ENCODE peak calls at places on chromosomes 5 and 9, in six cellular contexts. One of them, this sample, is unnamed.
A peak's percentile ranks its signal among the peaks of the same experiment; 100 is the strongest.

GRCh38 chr9:34171753-34172535 is 6.9 kb upstream of the UBAP1 start:
- DNase-seq in mucosa of descending colon: no peak
- DNase-seq in body of pancreas: no peak
- DNase-seq in kidney epithelial cell: no peak
- DNase-seq in fibroblast of mammary gland: no peak
- DNase-seq in A673: no peak
- DNase-seq in this sample: no peak

GRCh38 chr9:19976226-19976625 is 187.4 kb upstream of the SLC24A2 start:
- DNase-seq in mucosa of descending colon: no peak
- DNase-seq in body of pancreas: no peak
- DNase-seq in A673: no peak
- DNase-seq in kidney epithelial cell: no peak
- DNase-seq in fibroblast of mammary gland: no peak
- DNase-seq in this sample: no peak

GRCh38 chr5:8756498-8757084 is 789.3 kb downstream of the SEMA5A start:
- DNase-seq in A673: no peak
- DNase-seq in kidney epithelial cell: peak; percentile 18
- DNase-seq in mucosa of descending colon: no peak
- DNase-seq in body of pancreas: no peak
- DNase-seq in fibroblast of mammary gland: peak; percentile 67
- DNase-seq in this sample: no peak

GRCh38 chr5:124596595-124597388 is 149.6 kb downstream of the ZNF608 start:
- DNase-seq in mucosa of descending colon: no peak
- DNase-seq in fibroblast of mammary gland: peak; percentile 93
- DNase-seq in A673: no peak
- DNase-seq in body of pancreas: peak; percentile 54
- DNase-seq in kidney epithelial cell: peak; percentile 96
- DNase-seq in this sample: no peak

GRCh38 chr9:122374885-122375420 is 4.1 kb downstream of the PTGS1 start:
- DNase-seq in fibroblast of mammary gland: peak; percentile 74
- DNase-seq in kidney epithelial cell: no peak
- DNase-seq in body of pancreas: peak; percentile 56
- DNase-seq in mucosa of descending colon: peak; percentile 81
- DNase-seq in A673: no peak
- DNase-seq in this sample: no peak

GRCh38 chr5:180402716-180403115 is 49.6 kb upstream of the GFPT2 start:
- DNase-seq in body of pancreas: no peak
- DNase-seq in kidney epithelial cell: no peak
- DNase-seq in A673: no peak
- DNase-seq in mucosa of descending colon: no peak
- DNase-seq in fibroblast of mammary gland: no peak
- DNase-seq in this sample: no peak

GRCh38 chr5:146079695-146080361 is 25.5 kb downstream of the PLAC8L1 start:
- DNase-seq in body of pancreas: no peak
- DNase-seq in mucosa of descending colon: no peak
- DNase-seq in fibroblast of mammary gland: peak; percentile 34
- DNase-seq in kidney epithelial cell: no peak
- DNase-seq in A673: no peak
- DNase-seq in this sample: no peak

GRCh38 chr9:134620751-134621557 is 20.6 kb upstream of the COL5A1 start:
- DNase-seq in mucosa of descending colon: no peak
- DNase-seq in kidney epithelial cell: no peak
- DNase-seq in A673: no peak
- DNase-seq in fibroblast of mammary gland: no peak
- DNase-seq in body of pancreas: no peak
- DNase-seq in this sample: peak; percentile 0

GRCh38 chr9:14326264-14326826 is 12.4 kb upstream of the NFIB start:
- DNase-seq in body of pancreas: no peak
- DNase-seq in fibroblast of mammary gland: peak; percentile 74
- DNase-seq in mucosa of descending colon: no peak
- DNase-seq in A673: no peak
- DNase-seq in kidney epithelial cell: no peak
- DNase-seq in this sample: no peak

GRCh38 chr9:134243778-134244467 is 79.6 kb upstream of the RNU6ATAC start:
- DNase-seq in mucosa of descending colon: no peak
- DNase-seq in kidney epithelial cell: no peak
- DNase-seq in fibroblast of mammary gland: peak; percentile 14
- DNase-seq in A673: no peak
- DNase-seq in body of pancreas: no peak
- DNase-seq in this sample: no peak

GRCh38 chr5:132026516-132027008 is 15.1 kb upstream of the ACSL6 start:
- DNase-seq in fibroblast of mammary gland: no peak
- DNase-seq in body of pancreas: no peak
- DNase-seq in A673: no peak
- DNase-seq in kidney epithelial cell: no peak
- DNase-seq in mucosa of descending colon: no peak
- DNase-seq in this sample: peak; percentile 53

GRCh38 chr9:7119612-7120011 is 361.8 kb downstream of the KDM4C start:
- DNase-seq in mucosa of descending colon: no peak
- DNase-seq in body of pancreas: no peak
- DNase-seq in fibroblast of mammary gland: no peak
- DNase-seq in A673: no peak
- DNase-seq in kidney epithelial cell: no peak
- DNase-seq in this sample: no peak

GRCh38 chr5:172830275-172830799 is 3.7 kb upstream of the ERGIC1 start:
- DNase-seq in mucosa of descending colon: no peak
- DNase-seq in fibroblast of mammary gland: no peak
- DNase-seq in A673: no peak
- DNase-seq in body of pancreas: no peak
- DNase-seq in kidney epithelial cell: no peak
- DNase-seq in this sample: no peak

GRCh38 chr9:107732781-107733529 is 243.4 kb upstream of the KLF4 start:
- DNase-seq in fibroblast of mammary gland: peak; percentile 86
- DNase-seq in A673: no peak
- DNase-seq in mucosa of descending colon: no peak
- DNase-seq in kidney epithelial cell: peak; percentile 26
- DNase-seq in body of pancreas: peak; percentile 59
- DNase-seq in this sample: no peak

GRCh38 chr5:175573493-175574269 is 84.2 kb upstream of the HRH2 start:
- DNase-seq in fibroblast of mammary gland: no peak
- DNase-seq in mucosa of descending colon: no peak
- DNase-seq in A673: no peak
- DNase-seq in body of pancreas: no peak
- DNase-seq in kidney epithelial cell: no peak
- DNase-seq in this sample: no peak

GRCh38 chr5:62536232-62536631 is 42.4 kb upstream of the LRRC70 start:
- DNase-seq in mucosa of descending colon: no peak
- DNase-seq in kidney epithelial cell: no peak
- DNase-seq in A673: no peak
- DNase-seq in body of pancreas: no peak
- DNase-seq in fibroblast of mammary gland: no peak
- DNase-seq in this sample: no peak

GRCh38 chr9:111900081-111900805 is 3.6 kb downstream of the UGCG start:
- DNase-seq in mucosa of descending colon: no peak
- DNase-seq in body of pancreas: no peak
- DNase-seq in A673: no peak
- DNase-seq in kidney epithelial cell: no peak
- DNase-seq in fibroblast of mammary gland: no peak
- DNase-seq in this sample: no peak

GRCh38 chr5:1161108-1161831 is 40.1 kb upstream of the SLC6A19 start:
- DNase-seq in body of pancreas: peak; percentile 74
- DNase-seq in A673: no peak
- DNase-seq in fibroblast of mammary gland: no peak
- DNase-seq in mucosa of descending colon: no peak
- DNase-seq in kidney epithelial cell: no peak
- DNase-seq in this sample: no peak

GRCh38 chr5:143311428-143311827 is 92.1 kb downstream of the NR3C1 start:
- DNase-seq in mucosa of descending colon: no peak
- DNase-seq in fibroblast of mammary gland: peak; percentile 87
- DNase-seq in kidney epithelial cell: no peak
- DNase-seq in A673: no peak
- DNase-seq in body of pancreas: no peak
- DNase-seq in this sample: no peak

GRCh38 chr9:77981332-77981731 is 50.3 kb downstream of the GNAQ start:
- DNase-seq in kidney epithelial cell: no peak
- DNase-seq in fibroblast of mammary gland: peak; percentile 39
- DNase-seq in body of pancreas: peak; percentile 67
- DNase-seq in mucosa of descending colon: peak; percentile 81
- DNase-seq in A673: no peak
- DNase-seq in this sample: no peak

GRCh38 chr5:61055434-61056006 is 106.7 kb downstream of the SMIM15 start:
- DNase-seq in kidney epithelial cell: peak; percentile 25
- DNase-seq in A673: peak; percentile 75
- DNase-seq in fibroblast of mammary gland: peak; percentile 70
- DNase-seq in mucosa of descending colon: no peak
- DNase-seq in body of pancreas: no peak
- DNase-seq in this sample: no peak

GRCh38 chr5:1172007-1172581 is 29.3 kb upstream of the SLC6A19 start:
- DNase-seq in kidney epithelial cell: no peak
- DNase-seq in fibroblast of mammary gland: no peak
- DNase-seq in mucosa of descending colon: peak; percentile 37
- DNase-seq in A673: no peak
- DNase-seq in body of pancreas: peak; percentile 10
- DNase-seq in this sample: no peak

GRCh38 chr9:97809666-97810344 is 43.2 kb upstream of the FOXE1 start:
- DNase-seq in A673: peak; percentile 31
- DNase-seq in kidney epithelial cell: peak; percentile 32
- DNase-seq in fibroblast of mammary gland: no peak
- DNase-seq in body of pancreas: no peak
- DNase-seq in mucosa of descending colon: no peak
- DNase-seq in this sample: no peak

GRCh38 chr5:87787640-87788039 is 374.9 kb upstream of the CCNH start:
- DNase-seq in kidney epithelial cell: no peak
- DNase-seq in body of pancreas: no peak
- DNase-seq in A673: no peak
- DNase-seq in mucosa of descending colon: no peak
- DNase-seq in fibroblast of mammary gland: no peak
- DNase-seq in this sample: no peak

GRCh38 chr5:57598756-57599155 is 116.1 kb upstream of the ACTBL2 start:
- DNase-seq in A673: no peak
- DNase-seq in mucosa of descending colon: no peak
- DNase-seq in body of pancreas: no peak
- DNase-seq in fibroblast of mammary gland: peak; percentile 82
- DNase-seq in kidney epithelial cell: peak; percentile 32
- DNase-seq in this sample: no peak

GRCh38 chr5:1112596-1113331 is 901 bp upstream of the SLC12A7 start:
- DNase-seq in mucosa of descending colon: no peak
- DNase-seq in fibroblast of mammary gland: no peak
- DNase-seq in A673: no peak
- DNase-seq in body of pancreas: peak; percentile 87
- DNase-seq in kidney epithelial cell: peak; percentile 67
- DNase-seq in this sample: no peak

GRCh38 chr5:81971086-81971693 is 633 bp upstream of the ATG10 start:
- DNase-seq in kidney epithelial cell: no peak
- DNase-seq in body of pancreas: no peak
- DNase-seq in mucosa of descending colon: no peak
- DNase-seq in A673: peak; percentile 19
- DNase-seq in fibroblast of mammary gland: peak; percentile 34
- DNase-seq in this sample: no peak

GRCh38 chr5:150404121-150404990 is 8.4 kb downstream of the CD74 start:
- DNase-seq in body of pancreas: no peak
- DNase-seq in fibroblast of mammary gland: no peak
- DNase-seq in A673: no peak
- DNase-seq in mucosa of descending colon: no peak
- DNase-seq in kidney epithelial cell: no peak
- DNase-seq in this sample: no peak

DNA sequence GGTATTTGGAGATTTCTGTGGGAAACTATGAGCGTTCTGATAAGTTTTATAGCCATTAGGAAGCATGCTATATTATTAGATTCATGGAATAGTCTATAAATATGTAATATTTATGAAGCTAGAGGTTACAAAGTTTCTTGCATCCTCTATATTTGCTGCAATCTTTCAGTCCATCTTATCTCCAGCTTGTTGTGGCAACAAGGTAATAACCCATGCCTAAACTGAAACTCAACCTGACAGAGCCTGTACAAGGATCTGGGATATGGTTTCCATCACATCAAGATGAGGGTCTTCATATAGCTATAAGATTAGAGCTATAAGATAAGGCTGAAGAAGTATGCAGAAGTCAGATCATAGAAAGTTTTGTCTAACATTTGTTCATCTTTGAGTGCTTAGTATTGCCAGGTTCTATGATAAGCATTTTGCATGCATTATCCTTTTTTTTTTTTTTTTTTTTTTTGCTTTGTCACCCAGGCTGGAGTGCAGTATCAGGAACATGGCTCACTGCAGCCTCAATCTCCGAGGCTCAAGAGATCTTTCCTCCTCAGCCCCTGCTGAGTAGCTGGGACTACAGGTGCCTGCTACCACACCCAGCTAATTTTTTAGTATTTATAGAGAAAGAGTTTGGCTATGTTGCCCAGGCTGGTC is 14.8 kb downstream of the BAAT start:
- DNase-seq in mucosa of descending colon: no peak
- DNase-seq in fibroblast of mammary gland: no peak
- DNase-seq in body of pancreas: no peak
- DNase-seq in A673: no peak
- DNase-seq in kidney epithelial cell: no peak
- DNase-seq in this sample: no peak
- TF ChIP-seq CTCF in mucosa of descending colon: no peak
- TF ChIP-seq CTCF in fibroblast of mammary gland: no peak
- TF ChIP-seq CTCF in body of pancreas: no peak
- TF ChIP-seq CTCF in A673: no peak
- TF ChIP-seq CTCF in kidney epithelial cell: no peak
- TF ChIP-seq CTCF in this sample: no peak

DNA sequence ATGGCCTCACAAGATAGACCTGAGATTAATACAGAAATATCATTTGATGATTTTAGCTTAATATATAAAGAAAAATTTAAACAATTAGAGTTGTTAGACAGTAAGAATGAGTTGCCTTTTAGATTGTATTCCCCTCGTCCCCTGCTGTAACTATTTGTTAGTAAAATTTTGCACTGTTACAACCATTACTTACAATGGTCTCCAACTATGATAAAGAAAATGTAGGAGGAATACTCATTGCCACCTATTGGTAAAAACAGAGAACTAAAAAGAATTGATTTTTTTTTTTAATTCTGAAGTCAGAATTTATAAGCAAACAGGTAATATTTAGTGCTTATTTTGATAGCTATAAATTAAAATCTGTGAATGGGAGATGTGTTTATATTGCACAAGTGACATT is 937.6 kb downstream of the TLE4 start:
- DNase-seq in mucosa of descending colon: no peak
- DNase-seq in kidney epithelial cell: no peak
- DNase-seq in body of pancreas: no peak
- DNase-seq in fibroblast of mammary gland: no peak
- DNase-seq in A673: no peak
- DNase-seq in this sample: no peak
- TF ChIP-seq CTCF in mucosa of descending colon: no peak
- TF ChIP-seq CTCF in kidney epithelial cell: no peak
- TF ChIP-seq CTCF in body of pancreas: no peak
- TF ChIP-seq CTCF in fibroblast of mammary gland: no peak
- TF ChIP-seq CTCF in A673: no peak
- TF ChIP-seq CTCF in this sample: no peak

GRCh38 chr9:101457003-101457402 is 21.4 kb upstream of the ALDOB start:
- DNase-seq in A673: no peak
- DNase-seq in body of pancreas: no peak
- DNase-seq in kidney epithelial cell: no peak
- DNase-seq in fibroblast of mammary gland: no peak
- DNase-seq in mucosa of descending colon: no peak
- DNase-seq in this sample: no peak
- TF ChIP-seq CTCF in A673: peak; percentile 15
- TF ChIP-seq CTCF in body of pancreas: peak; percentile 30
- TF ChIP-seq CTCF in kidney epithelial cell: peak; percentile 15
- TF ChIP-seq CTCF in fibroblast of mammary gland: peak; percentile 11
- TF ChIP-seq CTCF in mucosa of descending colon: no peak
- TF ChIP-seq CTCF in this sample: no peak

DNA sequence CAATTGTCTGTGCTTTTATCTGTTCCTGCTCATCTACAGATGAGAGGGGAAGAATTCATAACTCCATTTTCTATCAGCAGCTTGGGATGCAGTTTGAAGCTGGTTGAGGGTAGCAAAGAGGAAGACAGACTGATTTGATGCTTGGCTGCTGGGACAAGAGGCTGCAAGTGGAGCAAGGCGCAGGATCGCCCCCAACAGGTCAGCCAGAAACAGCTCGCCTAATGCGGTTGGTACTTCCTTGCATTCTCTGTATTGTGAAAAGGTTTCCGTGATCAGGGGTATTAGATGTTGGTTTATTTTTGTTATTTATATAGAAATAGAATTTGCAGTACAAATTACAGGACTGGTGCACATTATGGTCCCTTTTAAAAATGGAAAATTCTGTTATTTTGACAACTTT is 40.6 kb downstream of the ZNF883 start:
- DNase-seq in body of pancreas: no peak
- DNase-seq in fibroblast of mammary gland: peak; percentile 36
- DNase-seq in A673: peak; percentile 36
- DNase-seq in kidney epithelial cell: no peak
- DNase-seq in mucosa of descending colon: no peak
- DNase-seq in this sample: no peak
- TF ChIP-seq CTCF in body of pancreas: peak; percentile 6
- TF ChIP-seq CTCF in fibroblast of mammary gland: peak; percentile 37
- TF ChIP-seq CTCF in A673: peak; percentile 53
- TF ChIP-seq CTCF in kidney epithelial cell: peak; percentile 25
- TF ChIP-seq CTCF in mucosa of descending colon: peak; percentile 10
- TF ChIP-seq CTCF in this sample: no peak